ENCODE peak calls at places on chromosomes 2 and 18, in eight cellular contexts. One of them, this sample, is unnamed.

GRCh38 chr2:97716695-97717617 is 3.6 kb downstream of the ZAP70 start:
- DNase-seq in HepG2: no peak
- DNase-seq in iris pigment epithelial cell: no peak
- DNase-seq in mesothelial cell of epicardium: no peak
- DNase-seq in NCI-H2171: no peak
- DNase-seq in tibial artery: no peak
- DNase-seq in BE2C: no peak
- DNase-seq in epithelial cell of proximal tubule: no peak
- DNase-seq in this sample: no peak

GRCh38 chr2:23698733-23699391 is 228.1 kb downstream of the ATAD2B start:
- DNase-seq in HepG2: no peak
- DNase-seq in iris pigment epithelial cell: peak; percentile 73
- DNase-seq in mesothelial cell of epicardium: no peak
- DNase-seq in NCI-H2171: peak; percentile 69
- DNase-seq in tibial artery: peak; percentile 13
- DNase-seq in BE2C: peak; percentile 76
- DNase-seq in epithelial cell of proximal tubule: no peak
- DNase-seq in this sample: no peak

GRCh38 chr2:219448776-219449476 is 14.3 kb downstream of the SPEG start:
- DNase-seq in HepG2: no peak
- DNase-seq in iris pigment epithelial cell: no peak
- DNase-seq in mesothelial cell of epicardium: no peak
- DNase-seq in NCI-H2171: no peak
- DNase-seq in tibial artery: no peak
- DNase-seq in BE2C: no peak
- DNase-seq in epithelial cell of proximal tubule: no peak
- DNase-seq in this sample: no peak

GRCh38 chr2:172230301-172230700 is 127.6 kb upstream of the DLX2 start:
- DNase-seq in HepG2: no peak
- DNase-seq in iris pigment epithelial cell: no peak
- DNase-seq in mesothelial cell of epicardium: no peak
- DNase-seq in NCI-H2171: no peak
- DNase-seq in tibial artery: no peak
- DNase-seq in BE2C: no peak
- DNase-seq in epithelial cell of proximal tubule: no peak
- DNase-seq in this sample: no peak

GRCh38 chr2:130873700-130874346 is 37.1 kb downstream of the ARHGEF4 start:
- DNase-seq in HepG2: peak; percentile 59
- DNase-seq in iris pigment epithelial cell: peak; percentile 62
- DNase-seq in mesothelial cell of epicardium: no peak
- DNase-seq in NCI-H2171: peak; percentile 40
- DNase-seq in tibial artery: peak; percentile 71
- DNase-seq in BE2C: peak; percentile 64
- DNase-seq in epithelial cell of proximal tubule: peak; percentile 6
- DNase-seq in this sample: peak; percentile 69

GRCh38 chr2:151729837-151730236 is 4.4 kb downstream of the NEB start:
- DNase-seq in HepG2: no peak
- DNase-seq in iris pigment epithelial cell: no peak
- DNase-seq in mesothelial cell of epicardium: no peak
- DNase-seq in NCI-H2171: no peak
- DNase-seq in tibial artery: no peak
- DNase-seq in BE2C: no peak
- DNase-seq in epithelial cell of proximal tubule: no peak
- DNase-seq in this sample: no peak

GRCh38 chr18:79529296-79529695 is 133.6 kb downstream of the NFATC1 start:
- DNase-seq in HepG2: no peak
- DNase-seq in iris pigment epithelial cell: no peak
- DNase-seq in mesothelial cell of epicardium: no peak
- DNase-seq in NCI-H2171: no peak
- DNase-seq in tibial artery: peak; percentile 19
- DNase-seq in BE2C: no peak
- DNase-seq in epithelial cell of proximal tubule: no peak
- DNase-seq in this sample: no peak

GRCh38 chr2:192195548-192196418 is 1.1 kb upstream of the TMEFF2 start:
- DNase-seq in HepG2: no peak
- DNase-seq in iris pigment epithelial cell: peak; percentile 24
- DNase-seq in mesothelial cell of epicardium: no peak
- DNase-seq in NCI-H2171: no peak
- DNase-seq in tibial artery: no peak
- DNase-seq in BE2C: peak; percentile 24
- DNase-seq in epithelial cell of proximal tubule: no peak
- DNase-seq in this sample: peak; percentile 9

GRCh38 chr2:30514134-30514860 is 67.3 kb downstream of the LCLAT1 start:
- DNase-seq in HepG2: peak; percentile 15
- DNase-seq in iris pigment epithelial cell: peak; percentile 74
- DNase-seq in mesothelial cell of epicardium: no peak
- DNase-seq in NCI-H2171: peak; percentile 19
- DNase-seq in tibial artery: no peak
- DNase-seq in BE2C: peak; percentile 76
- DNase-seq in epithelial cell of proximal tubule: no peak
- DNase-seq in this sample: no peak

GRCh38 chr2:232342635-232343565 is 35.7 kb upstream of the ALPP start:
- DNase-seq in HepG2: no peak
- DNase-seq in iris pigment epithelial cell: no peak
- DNase-seq in mesothelial cell of epicardium: no peak
- DNase-seq in NCI-H2171: no peak
- DNase-seq in tibial artery: no peak
- DNase-seq in BE2C: no peak
- DNase-seq in epithelial cell of proximal tubule: no peak
- DNase-seq in this sample: no peak

GRCh38 chr2:64989982-64990614 is 899 bp downstream of the SLC1A4 start:
- DNase-seq in HepG2: peak; percentile 43
- DNase-seq in iris pigment epithelial cell: no peak
- DNase-seq in mesothelial cell of epicardium: no peak
- DNase-seq in NCI-H2171: peak; percentile 2
- DNase-seq in tibial artery: peak; percentile 23
- DNase-seq in BE2C: no peak
- DNase-seq in epithelial cell of proximal tubule: no peak
- DNase-seq in this sample: no peak

GRCh38 chr2:46335404-46335965 is 38.3 kb downstream of the EPAS1 start:
- DNase-seq in HepG2: no peak
- DNase-seq in iris pigment epithelial cell: peak; percentile 75
- DNase-seq in mesothelial cell of epicardium: no peak
- DNase-seq in NCI-H2171: no peak
- DNase-seq in tibial artery: peak; percentile 64
- DNase-seq in BE2C: no peak
- DNase-seq in epithelial cell of proximal tubule: no peak
- DNase-seq in this sample: peak; percentile 56

GRCh38 chr18:79507546-79508480 is 112.1 kb downstream of the NFATC1 start:
- DNase-seq in HepG2: no peak
- DNase-seq in iris pigment epithelial cell: peak; percentile 75
- DNase-seq in mesothelial cell of epicardium: peak; percentile 18
- DNase-seq in NCI-H2171: no peak
- DNase-seq in tibial artery: peak; percentile 84
- DNase-seq in BE2C: no peak
- DNase-seq in epithelial cell of proximal tubule: peak; percentile 7
- DNase-seq in this sample: no peak

GRCh38 chr18:10727477-10727876 is 201.7 kb downstream of the NAPG start:
- DNase-seq in HepG2: no peak
- DNase-seq in iris pigment epithelial cell: no peak
- DNase-seq in mesothelial cell of epicardium: no peak
- DNase-seq in NCI-H2171: no peak
- DNase-seq in tibial artery: no peak
- DNase-seq in BE2C: no peak
- DNase-seq in epithelial cell of proximal tubule: no peak
- DNase-seq in this sample: no peak

GRCh38 chr2:240856151-240856980 is 12.3 kb upstream of the AGXT start:
- DNase-seq in HepG2: peak; percentile 87
- DNase-seq in iris pigment epithelial cell: no peak
- DNase-seq in mesothelial cell of epicardium: no peak
- DNase-seq in NCI-H2171: no peak
- DNase-seq in tibial artery: no peak
- DNase-seq in BE2C: peak; percentile 20
- DNase-seq in epithelial cell of proximal tubule: no peak
- DNase-seq in this sample: no peak

GRCh38 chr2:104788721-104789446 is 65.0 kb upstream of the POU3F3 start:
- DNase-seq in HepG2: no peak
- DNase-seq in iris pigment epithelial cell: no peak
- DNase-seq in mesothelial cell of epicardium: no peak
- DNase-seq in NCI-H2171: no peak
- DNase-seq in tibial artery: no peak
- DNase-seq in BE2C: no peak
- DNase-seq in epithelial cell of proximal tubule: no peak
- DNase-seq in this sample: no peak

GRCh38 chr18:58491113-58491696 is 137.7 kb downstream of the ALPK2 start:
- DNase-seq in HepG2: no peak
- DNase-seq in iris pigment epithelial cell: no peak
- DNase-seq in mesothelial cell of epicardium: no peak
- DNase-seq in NCI-H2171: no peak
- DNase-seq in tibial artery: no peak
- DNase-seq in BE2C: no peak
- DNase-seq in epithelial cell of proximal tubule: no peak
- DNase-seq in this sample: peak; percentile 70

GRCh38 chr2:3575534-3576324 is 669 bp downstream of the RPS7 start:
- DNase-seq in HepG2: no peak
- DNase-seq in iris pigment epithelial cell: no peak
- DNase-seq in mesothelial cell of epicardium: no peak
- DNase-seq in NCI-H2171: no peak
- DNase-seq in tibial artery: no peak
- DNase-seq in BE2C: no peak
- DNase-seq in epithelial cell of proximal tubule: no peak
- DNase-seq in this sample: peak; percentile 23

GRCh38 chr2:30979822-30980245 is 158.4 kb downstream of the GALNT14 start:
- DNase-seq in HepG2: no peak
- DNase-seq in iris pigment epithelial cell: peak; percentile 12
- DNase-seq in mesothelial cell of epicardium: no peak
- DNase-seq in NCI-H2171: no peak
- DNase-seq in tibial artery: peak; percentile 56
- DNase-seq in BE2C: peak; percentile 40
- DNase-seq in epithelial cell of proximal tubule: peak; percentile 78
- DNase-seq in this sample: no peak

GRCh38 chr2:128710242-128710641 is 391.6 kb upstream of the HS6ST1 start:
- DNase-seq in HepG2: no peak
- DNase-seq in iris pigment epithelial cell: no peak
- DNase-seq in mesothelial cell of epicardium: no peak
- DNase-seq in NCI-H2171: no peak
- DNase-seq in tibial artery: no peak
- DNase-seq in BE2C: no peak
- DNase-seq in epithelial cell of proximal tubule: no peak
- DNase-seq in this sample: no peak

GRCh38 chr2:157497603-157498314 is 53.9 kb upstream of the CYTIP start:
- DNase-seq in HepG2: peak; percentile 19
- DNase-seq in iris pigment epithelial cell: peak; percentile 49
- DNase-seq in mesothelial cell of epicardium: no peak
- DNase-seq in NCI-H2171: peak; percentile 50
- DNase-seq in tibial artery: no peak
- DNase-seq in BE2C: no peak
- DNase-seq in epithelial cell of proximal tubule: no peak
- DNase-seq in this sample: peak; percentile 59

GRCh38 chr2:16025876-16026640 is 85.7 kb downstream of the MYCN start:
- DNase-seq in HepG2: no peak
- DNase-seq in iris pigment epithelial cell: no peak
- DNase-seq in mesothelial cell of epicardium: no peak
- DNase-seq in NCI-H2171: no peak
- DNase-seq in tibial artery: no peak
- DNase-seq in BE2C: peak; percentile 100
- DNase-seq in epithelial cell of proximal tubule: no peak
- DNase-seq in this sample: no peak

GRCh38 chr2:157927155-157927554 is 51.0 kb upstream of the ACVR1 start:
- DNase-seq in HepG2: no peak
- DNase-seq in iris pigment epithelial cell: no peak
- DNase-seq in mesothelial cell of epicardium: no peak
- DNase-seq in NCI-H2171: no peak
- DNase-seq in tibial artery: no peak
- DNase-seq in BE2C: no peak
- DNase-seq in epithelial cell of proximal tubule: no peak
- DNase-seq in this sample: no peak

GRCh38 chr18:48590678-48591077 is 51.8 kb downstream of the CTIF start:
- DNase-seq in HepG2: no peak
- DNase-seq in iris pigment epithelial cell: peak; percentile 93
- DNase-seq in mesothelial cell of epicardium: no peak
- DNase-seq in NCI-H2171: no peak
- DNase-seq in tibial artery: no peak
- DNase-seq in BE2C: peak; percentile 63
- DNase-seq in epithelial cell of proximal tubule: no peak
- DNase-seq in this sample: no peak

GRCh38 chr2:201260302-201260800 is at the start of gene CASP8:
- DNase-seq in HepG2: peak; percentile 55
- DNase-seq in iris pigment epithelial cell: peak; percentile 82
- DNase-seq in mesothelial cell of epicardium: no peak
- DNase-seq in NCI-H2171: no peak
- DNase-seq in tibial artery: peak; percentile 33
- DNase-seq in BE2C: no peak
- DNase-seq in epithelial cell of proximal tubule: no peak
- DNase-seq in this sample: peak; percentile 64

GRCh38 chr2:70569559-70569958 is 15.9 kb upstream of the TGFA start:
- DNase-seq in HepG2: no peak
- DNase-seq in iris pigment epithelial cell: no peak
- DNase-seq in mesothelial cell of epicardium: no peak
- DNase-seq in NCI-H2171: no peak
- DNase-seq in tibial artery: no peak
- DNase-seq in BE2C: no peak
- DNase-seq in epithelial cell of proximal tubule: no peak
- DNase-seq in this sample: no peak

GRCh38 chr18:48790226-48790863 is 160.4 kb downstream of the SMAD7 start:
- DNase-seq in HepG2: no peak
- DNase-seq in iris pigment epithelial cell: no peak
- DNase-seq in mesothelial cell of epicardium: no peak
- DNase-seq in NCI-H2171: no peak
- DNase-seq in tibial artery: peak; percentile 92
- DNase-seq in BE2C: no peak
- DNase-seq in epithelial cell of proximal tubule: no peak
- DNase-seq in this sample: no peak

GRCh38 chr2:238380785-238381184 is 45.9 kb upstream of the ASB1 start:
- DNase-seq in HepG2: no peak
- DNase-seq in iris pigment epithelial cell: peak; percentile 60
- DNase-seq in mesothelial cell of epicardium: no peak
- DNase-seq in NCI-H2171: no peak
- DNase-seq in tibial artery: no peak
- DNase-seq in BE2C: no peak
- DNase-seq in epithelial cell of proximal tubule: no peak
- DNase-seq in this sample: no peak

GRCh38 chr2:29290293-29291052 is 175.3 kb downstream of the CLIP4 start:
- DNase-seq in HepG2: no peak
- DNase-seq in iris pigment epithelial cell: no peak
- DNase-seq in mesothelial cell of epicardium: no peak
- DNase-seq in NCI-H2171: no peak
- DNase-seq in tibial artery: no peak
- DNase-seq in BE2C: no peak
- DNase-seq in epithelial cell of proximal tubule: no peak
- DNase-seq in this sample: no peak

GRCh38 chr2:164910091-164910899 is 45.0 kb downstream of the SLC38A11 start:
- DNase-seq in HepG2: peak; percentile 63
- DNase-seq in iris pigment epithelial cell: peak; percentile 95
- DNase-seq in mesothelial cell of epicardium: no peak
- DNase-seq in NCI-H2171: peak; percentile 79
- DNase-seq in tibial artery: no peak
- DNase-seq in BE2C: peak; percentile 13
- DNase-seq in epithelial cell of proximal tubule: no peak
- DNase-seq in this sample: peak; percentile 79

GRCh38 chr2:171957061-171957460 is 34.8 kb downstream of the HAT1 start:
- DNase-seq in HepG2: peak; percentile 24
- DNase-seq in iris pigment epithelial cell: no peak
- DNase-seq in mesothelial cell of epicardium: no peak
- DNase-seq in NCI-H2171: no peak
- DNase-seq in tibial artery: no peak
- DNase-seq in BE2C: no peak
- DNase-seq in epithelial cell of proximal tubule: no peak
- DNase-seq in this sample: peak; percentile 4

GRCh38 chr2:201880620-201881381 is 74.5 kb downstream of the CDK15 start:
- DNase-seq in HepG2: no peak
- DNase-seq in iris pigment epithelial cell: peak; percentile 41
- DNase-seq in mesothelial cell of epicardium: no peak
- DNase-seq in NCI-H2171: no peak
- DNase-seq in tibial artery: peak; percentile 53
- DNase-seq in BE2C: no peak
- DNase-seq in epithelial cell of proximal tubule: no peak
- DNase-seq in this sample: no peak

GRCh38 chr2:48344441-48344756 is 185.6 kb upstream of the STON1 start:
- DNase-seq in HepG2: no peak
- DNase-seq in iris pigment epithelial cell: no peak
- DNase-seq in mesothelial cell of epicardium: no peak
- DNase-seq in NCI-H2171: no peak
- DNase-seq in tibial artery: no peak
- DNase-seq in BE2C: no peak
- DNase-seq in epithelial cell of proximal tubule: no peak
- DNase-seq in this sample: no peak

GRCh38 chr2:201432551-201433388 is 18.5 kb downstream of the TRAK2 start:
- DNase-seq in HepG2: no peak
- DNase-seq in iris pigment epithelial cell: no peak
- DNase-seq in mesothelial cell of epicardium: no peak
- DNase-seq in NCI-H2171: no peak
- DNase-seq in tibial artery: no peak
- DNase-seq in BE2C: peak; percentile 81
- DNase-seq in epithelial cell of proximal tubule: no peak
- DNase-seq in this sample: no peak

This sample was measured in small intestine.